ENCODE peak calls at places on chromosomes 11 and 22, in four cellular contexts. One of them, this sample, is unnamed.

GRCh38 chr11:47186937-47187681 is 875 bp upstream of the PACSIN3 start:
- DNase-seq in left ventricle myocardium superior: peak
- DNase-seq in transverse colon: peak
- DNase-seq in EL: peak
- DNase-seq in this sample: peak

GRCh38 chr22:37930270-37930951 is 23.0 kb downstream of the C22orf23 start:
- DNase-seq in transverse colon: no peak
- DNase-seq in left ventricle myocardium superior: no peak
- DNase-seq in EL: peak
- DNase-seq in this sample: no peak

GRCh38 chr11:71490731-71491390 is 36.2 kb upstream of the KRTAP5-7 start:
- DNase-seq in transverse colon: no peak
- DNase-seq in left ventricle myocardium superior: peak
- DNase-seq in EL: no peak
- DNase-seq in this sample: no peak

GRCh38 chr11:96481204-96481603 is 91.4 kb downstream of the JRKL start:
- DNase-seq in left ventricle myocardium superior: no peak
- DNase-seq in transverse colon: no peak
- DNase-seq in EL: no peak
- DNase-seq in this sample: no peak

GRCh38 chr22:42461511-42461910 is 29.3 kb upstream of the NFAM1 start:
- DNase-seq in left ventricle myocardium superior: no peak
- DNase-seq in EL: no peak
- DNase-seq in transverse colon: no peak
- DNase-seq in this sample: no peak

GRCh38 chr11:126135182-126136176 is 72.8 kb upstream of the CDON start:
- DNase-seq in transverse colon: no peak
- DNase-seq in left ventricle myocardium superior: no peak
- DNase-seq in EL: no peak
- DNase-seq in this sample: no peak

GRCh38 chr22:24105018-24105360 is 76.3 kb upstream of the SUSD2 start:
- DNase-seq in transverse colon: no peak
- DNase-seq in left ventricle myocardium superior: peak
- DNase-seq in EL: no peak
- DNase-seq in this sample: no peak

GRCh38 chr11:75536786-75537629 is 11.3 kb upstream of the GDPD5 start:
- DNase-seq in EL: no peak
- DNase-seq in left ventricle myocardium superior: no peak
- DNase-seq in transverse colon: no peak
- DNase-seq in this sample: no peak

GRCh38 chr11:94884322-94884721 is 89.0 kb downstream of the CWC15 start:
- DNase-seq in EL: no peak
- DNase-seq in transverse colon: no peak
- DNase-seq in left ventricle myocardium superior: no peak
- DNase-seq in this sample: no peak

GRCh38 chr22:37923927-37924326 is 17.8 kb downstream of the MICALL1 start:
- DNase-seq in left ventricle myocardium superior: no peak
- DNase-seq in EL: no peak
- DNase-seq in transverse colon: no peak
- DNase-seq in this sample: no peak

GRCh38 chr22:47388778-47389177 is 626.3 kb downstream of the TBC1D22A start:
- DNase-seq in transverse colon: no peak
- DNase-seq in EL: no peak
- DNase-seq in left ventricle myocardium superior: no peak
- DNase-seq in this sample: no peak

GRCh38 chr11:92837595-92837994 is 131.9 kb upstream of the MTNR1B start:
- DNase-seq in left ventricle myocardium superior: no peak
- DNase-seq in EL: no peak
- DNase-seq in transverse colon: no peak
- DNase-seq in this sample: no peak

GRCh38 chr22:49937758-49938564 is 19.5 kb downstream of the CRELD2 start:
- DNase-seq in transverse colon: no peak
- DNase-seq in left ventricle myocardium superior: peak
- DNase-seq in EL: no peak
- DNase-seq in this sample: no peak

GRCh38 chr11:110921742-110922200 is 209.5 kb upstream of the ARHGAP20 start:
- DNase-seq in EL: no peak
- DNase-seq in left ventricle myocardium superior: peak
- DNase-seq in transverse colon: no peak
- DNase-seq in this sample: no peak

GRCh38 chr11:36744375-36745168 is 146.5 kb upstream of the RAG2 start:
- DNase-seq in EL: peak
- DNase-seq in transverse colon: peak
- DNase-seq in left ventricle myocardium superior: peak
- DNase-seq in this sample: peak

GRCh38 chr22:47030143-47030641 is 267.7 kb downstream of the TBC1D22A start:
- DNase-seq in transverse colon: no peak
- DNase-seq in EL: no peak
- DNase-seq in left ventricle myocardium superior: peak
- DNase-seq in this sample: peak

GRCh38 chr11:114321621-114322257 is 25.5 kb downstream of the NNMT start:
- DNase-seq in EL: peak
- DNase-seq in transverse colon: no peak
- DNase-seq in left ventricle myocardium superior: peak
- DNase-seq in this sample: peak

GRCh38 chr22:23859201-23859600 is 1.5 kb downstream of the SLC2A11 start:
- DNase-seq in transverse colon: no peak
- DNase-seq in left ventricle myocardium superior: no peak
- DNase-seq in EL: no peak
- DNase-seq in this sample: no peak

GRCh38 chr22:48369789-48370507 is 1457.7 kb downstream of the BRD1 start:
- DNase-seq in transverse colon: peak
- DNase-seq in left ventricle myocardium superior: no peak
- DNase-seq in EL: no peak
- DNase-seq in this sample: no peak

GRCh38 chr11:116600930-116601329 is 171.9 kb downstream of the BUD13 start:
- DNase-seq in transverse colon: no peak
- DNase-seq in left ventricle myocardium superior: no peak
- DNase-seq in EL: no peak
- DNase-seq in this sample: no peak